ENCODE peak calls at places on chromosomes 13 and 19, in seven cellular contexts. H is lung, N is ascending aorta, P is PC-9, J is kidney epithelial cell, I is heart left ventricle, Z is breast epithelium. C is an unnamed sample.

GRCh38 chr13:94620286-94620896 is 18.7 kb downstream of the GPR180 start:
- DNase-seq in H (no peak), N (no peak), P (peak; percentile 25), J (no peak), I (no peak), Z (no peak), C (peak; percentile 53)

GRCh38 chr19:23525265-23525862 is 130.1 kb upstream of the ZNF91 start:
- DNase-seq in H (no peak), N (no peak), P (no peak), J (no peak), I (no peak), Z (no peak), C (peak; percentile 55)

GRCh38 chr13:81395368-81395767 is 1054.4 kb upstream of the SPRY2 start:
- DNase-seq in H (no peak), N (no peak), P (no peak), J (no peak), I (no peak), Z (no peak), C (peak; percentile 49)

GRCh38 chr13:110915874-110916670 is 1.2 kb upstream of the ANKRD10 start:
- DNase-seq in H (no peak), N (no peak), P (no peak), J (no peak), I (no peak), Z (no peak), C (peak; percentile 7)

GRCh38 chr13:113589961-113590339 is 5.4 kb downstream of the TFDP1 start:
- DNase-seq in H (no peak), N (no peak), P (no peak), J (no peak), I (no peak), Z (no peak), C (no peak)

GRCh38 chr13:75855847-75856246 is 219.7 kb downstream of the LMO7 start:
- DNase-seq in H (no peak), N (no peak), P (no peak), J (no peak), I (no peak), Z (no peak), C (no peak)

GRCh38 chr19:11422163-11423068 is 3.3 kb upstream of the RGL3 start:
- DNase-seq in H (peak; percentile 86), N (peak; percentile 77), P (peak; percentile 98), J (peak; percentile 21), I (peak; percentile 78), Z (peak; percentile 88), C (peak; percentile 66)

GRCh38 chr13:26202365-26202972 is 19.6 kb downstream of the RNF6 start:
- DNase-seq in H (no peak), N (no peak), P (no peak), J (no peak), I (no peak), Z (no peak), C (no peak)

GRCh38 chr13:97967948-97968347 is 14.5 kb downstream of the IPO5 start:
- DNase-seq in H (no peak), N (no peak), P (no peak), J (no peak), I (peak; percentile 20), Z (no peak), C (peak; percentile 10)

GRCh38 chr19:20325151-20325550 is 158.1 kb downstream of the ZNF486 start:
- DNase-seq in H (no peak), N (no peak), P (no peak), J (no peak), I (no peak), Z (no peak), C (no peak)

GRCh38 chr19:33796164-33797100 is at the start of gene KCTD15:
- DNase-seq in H (no peak), N (no peak), P (peak; percentile 37), J (no peak), I (no peak), Z (no peak), C (no peak)

GRCh38 chr13:28488376-28489005 is 6.4 kb downstream of the FLT1 start:
- DNase-seq in H (no peak), N (no peak), P (no peak), J (no peak), I (no peak), Z (no peak), C (no peak)

GRCh38 chr13:106917673-106918652 is 350.0 kb upstream of the ARGLU1 start:
- DNase-seq in H (peak; percentile 78), N (no peak), P (peak; percentile 85), J (no peak), I (peak; percentile 82), Z (peak; percentile 51), C (peak; percentile 74)

GRCh38 chr13:48578516-48579166 is 45.8 kb upstream of the RCBTB2 start:
- DNase-seq in H (peak; percentile 28), N (no peak), P (no peak), J (no peak), I (no peak), Z (no peak), C (no peak)

GRCh38 chr19:49677232-49677881 is at the start of gene PRMT1:
- DNase-seq in H (no peak), N (no peak), P (peak; percentile 58), J (no peak), I (no peak), Z (no peak), C (peak; percentile 19)

GRCh38 chr13:85298387-85298924 is 500.8 kb downstream of the SLITRK6 start:
- DNase-seq in H (no peak), N (no peak), P (no peak), J (no peak), I (no peak), Z (no peak), C (no peak)
- H3K36me3 ChIP-seq in H (no peaks in the 10 kb centered on the region), N (no peaks in the 10 kb centered on the region), P (no peaks in the 10 kb centered on the region), J (no peaks in the 10 kb centered on the region), I (no peaks in the 10 kb centered on the region), Z (no peaks in the 10 kb centered on the region), C (no peaks in the 10 kb centered on the region)

GRCh38 chr19:19022380-19022961 is 10.8 kb downstream of the SUGP2 start:
- DNase-seq in H (no peak), N (no peak), P (no peak), J (no peak), I (no peak), Z (no peak), C (no peak)

GRCh38 chr19:19026299-19026971 is 6.9 kb downstream of the SUGP2 start:
- DNase-seq in H (peak; percentile 34), N (no peak), P (no peak), J (no peak), I (no peak), Z (peak; percentile 49), C (no peak)

DNA sequence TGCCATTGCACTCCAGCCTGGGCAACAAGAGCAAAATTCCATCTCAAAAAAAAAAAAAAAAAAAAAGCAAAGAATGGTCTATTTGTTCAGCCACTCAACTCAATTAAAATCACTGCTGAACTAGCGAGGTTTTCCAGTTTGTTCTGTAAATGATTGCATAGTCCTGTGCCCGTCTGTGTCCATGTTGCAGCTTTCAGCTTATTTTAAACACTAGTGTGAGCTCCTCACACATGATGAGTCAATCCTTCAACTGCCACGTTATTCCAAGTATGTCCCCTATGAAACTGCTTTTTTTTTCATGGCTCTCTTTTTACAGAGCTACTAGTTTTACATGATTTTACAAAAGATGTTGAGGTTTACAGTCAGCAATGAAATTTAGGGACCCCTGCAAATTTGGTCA is 12.2 kb downstream of the SUGP2 start:
- DNase-seq in H (no peak), N (no peak), P (no peak), J (peak; percentile 50), I (no peak), Z (no peak), C (no peak)
- H3K36me3 ChIP-seq in H (peaks cover 41% of the 10 kb centered on the region), N (peaks cover 71% of the 10 kb centered on the region), P (peaks cover 39% of the 10 kb centered on the region), J (peaks cover 6% of the 10 kb centered on the region), I (peaks cover 81% of the 10 kb centered on the region), Z (no peaks in the 10 kb centered on the region), C (peaks cover 32% of the 10 kb centered on the region)

DNA sequence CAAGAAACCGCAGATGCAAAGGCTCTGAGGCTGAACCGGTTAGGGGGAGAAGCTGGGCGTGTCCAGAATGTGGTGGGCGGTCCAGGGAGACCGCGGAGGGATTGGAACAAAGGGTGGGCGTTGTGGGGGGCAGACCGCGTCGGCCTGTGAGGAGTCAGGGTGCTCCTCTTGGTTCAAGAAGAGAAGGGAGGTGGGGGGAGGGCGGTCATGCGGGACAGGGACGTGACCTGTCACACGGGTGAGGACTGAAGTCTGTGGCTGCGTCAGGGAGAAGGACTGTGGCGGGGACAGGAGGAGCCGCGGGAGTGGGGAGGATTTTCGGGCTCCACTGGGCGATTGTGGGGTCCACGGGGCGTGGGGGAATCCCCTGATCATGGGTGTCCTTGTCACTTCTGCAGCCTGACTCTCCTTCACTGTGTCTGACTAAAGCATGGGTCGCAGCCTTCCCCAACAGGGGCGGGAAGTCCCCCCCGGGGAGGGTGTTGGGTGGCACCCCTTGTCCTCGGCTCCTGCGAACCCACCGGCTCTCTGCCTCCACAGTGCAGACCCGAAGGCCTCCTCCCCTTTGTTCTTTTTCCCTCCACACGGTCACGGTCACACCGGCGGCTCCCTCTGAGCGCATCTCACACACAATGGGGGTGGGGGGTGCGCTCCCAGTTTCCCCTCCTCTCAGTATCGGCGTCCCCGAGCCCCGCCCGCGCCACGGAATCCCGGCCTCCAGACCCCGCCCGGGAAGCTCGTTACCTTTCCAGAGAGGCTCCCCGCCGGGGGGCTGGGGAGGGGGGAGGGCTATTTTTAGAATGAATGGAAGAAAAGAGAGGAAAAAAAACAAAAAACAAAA is 16.4 kb upstream of the KCNN1 start:
- DNase-seq in H (no peak), N (no peak), P (peak; percentile 37), J (no peak), I (no peak), Z (no peak), C (no peak)
- H3K36me3 ChIP-seq in H (no peaks in the 10 kb centered on the region), N (no peaks in the 10 kb centered on the region), P (no peaks in the 10 kb centered on the region), J (no peaks in the 10 kb centered on the region), I (no peaks in the 10 kb centered on the region), Z (no peaks in the 10 kb centered on the region), C (no peaks in the 10 kb centered on the region)

GRCh38 chr19:44876930-44877530 is 14.0 kb upstream of the TOMM40 start:
- DNase-seq in H (no peak), N (no peak), P (no peak), J (no peak), I (no peak), Z (no peak), C (no peak)

GRCh38 chr19:44878119-44878865 is 12.8 kb upstream of the TOMM40 start:
- DNase-seq in H (no peak), N (no peak), P (peak; percentile 49), J (no peak), I (no peak), Z (no peak), C (no peak)

GRCh38 chr19:44875666-44876418 is 15.2 kb upstream of the TOMM40 start:
- DNase-seq in H (no peak), N (no peak), P (peak; percentile 82), J (no peak), I (no peak), Z (no peak), C (peak; percentile 48)

GRCh38 chr19:44882063-44882462 is 9.0 kb upstream of the TOMM40 start:
- DNase-seq in H (no peak), N (no peak), P (no peak), J (no peak), I (no peak), Z (no peak), C (no peak)

DNA sequence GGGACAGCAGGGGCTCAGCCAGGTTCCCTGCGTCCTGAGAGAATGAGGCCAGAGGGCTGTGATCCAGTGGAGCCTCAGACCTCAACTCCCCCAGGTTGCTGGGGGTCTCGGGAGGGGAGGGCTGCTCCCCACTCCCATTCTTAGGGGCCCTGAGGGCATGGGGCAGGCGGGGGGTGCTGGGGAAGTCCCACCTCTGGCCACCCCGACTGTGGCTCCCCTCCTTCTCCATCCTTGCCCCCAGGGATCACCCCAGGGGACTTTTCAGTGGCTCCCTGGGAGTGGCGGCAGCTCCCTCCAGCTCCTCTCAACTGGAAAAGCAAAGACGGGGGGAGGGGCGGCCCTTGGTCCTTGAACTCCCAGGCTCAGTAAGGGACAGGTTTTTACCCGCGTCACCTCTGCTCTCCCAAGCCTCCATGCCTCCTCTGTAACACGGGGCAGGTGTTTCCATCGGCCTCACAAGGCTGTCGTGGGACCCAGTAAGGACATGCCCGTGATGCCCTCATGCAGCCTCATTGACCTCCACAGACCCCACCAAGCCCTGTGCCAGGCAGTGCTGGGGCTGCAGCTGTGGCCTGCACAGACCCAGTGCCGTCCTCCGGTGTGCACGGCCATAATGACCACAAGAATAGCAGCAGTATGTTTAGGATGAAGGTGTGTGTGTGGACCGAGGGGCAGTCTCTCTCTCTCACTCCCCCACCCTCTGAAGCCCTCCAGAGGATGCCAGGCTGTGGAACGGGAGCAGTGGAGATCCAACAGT is 11.6 kb upstream of the TOMM40 start:
- DNase-seq in H (no peak), N (no peak), P (no peak), J (no peak), I (no peak), Z (no peak), C (no peak)
- H3K36me3 ChIP-seq in H (peaks cover 7% of the 10 kb centered on the region), N (peaks cover 42% of the 10 kb centered on the region), P (peaks cover 7% of the 10 kb centered on the region), J (peaks cover 6% of the 10 kb centered on the region), I (peaks cover 52% of the 10 kb centered on the region), Z (no peaks in the 10 kb centered on the region), C (peaks cover 3% of the 10 kb centered on the region)

C was measured in small intestine.